ENCODE peak calls at places on chromosomes 2 and 18, in six cellular contexts. F, J, H, I, A and W are unnamed samples.

GRCh38 chr2:170882758-170883157 is 46.3 kb upstream of the GORASP2 start:
- DNase-seq in F (no peak), J (no peak), H (no peak), I (no peak), A (no peak), W (no peak)

GRCh38 chr18:11951390-11951851 is 29.9 kb upstream of the IMPA2 start:
- DNase-seq in F (no peak), J (no peak), H (no peak), I (no peak), A (no peak), W (no peak)

GRCh38 chr2:190023860-190024259 is 38.7 kb downstream of the MSTN start:
- DNase-seq in F (peak; percentile 63), J (peak; percentile 13), H (no peak), I (no peak), A (no peak), W (no peak)

GRCh38 chr18:22385718-22386117 is 32.0 kb downstream of the CTAGE1 start:
- DNase-seq in F (peak; percentile 66), J (no peak), H (no peak), I (no peak), A (no peak), W (no peak)

GRCh38 chr2:203600286-203600685 is 65.2 kb upstream of the RAPH1 start:
- DNase-seq in F (no peak), J (no peak), H (no peak), I (no peak), A (no peak), W (no peak)

GRCh38 chr18:60684843-60685513 is 312.4 kb upstream of the MC4R start:
- DNase-seq in F (peak; percentile 28), J (no peak), H (no peak), I (no peak), A (no peak), W (no peak)

GRCh38 chr2:190841707-190842505 is 38.7 kb upstream of the GLS start:
- DNase-seq in F (peak; percentile 72), J (peak; percentile 60), H (no peak), I (no peak), A (no peak), W (no peak)

GRCh38 chr2:20165677-20166509 is 59.0 kb downstream of the SDC1 start:
- DNase-seq in F (no peak), J (no peak), H (no peak), I (no peak), A (no peak), W (no peak)

GRCh38 chr18:3594760-3595241 is 144.8 kb downstream of the TGIF1 start:
- DNase-seq in F (peak; percentile 53), J (no peak), H (peak; percentile 27), I (peak; percentile 27), A (no peak), W (no peak)

GRCh38 chr2:143193121-143193520 is 63.9 kb downstream of the ARHGAP15 start:
- DNase-seq in F (no peak), J (no peak), H (no peak), I (no peak), A (no peak), W (no peak)

GRCh38 chr18:3886575-3887322 is 436.8 kb downstream of the TGIF1 start:
- DNase-seq in F (no peak), J (no peak), H (no peak), I (no peak), A (no peak), W (no peak)

GRCh38 chr2:115359550-115359949 is 917.1 kb downstream of the DPP10 start:
- DNase-seq in F (no peak), J (no peak), H (no peak), I (no peak), A (no peak), W (no peak)

GRCh38 chr18:57786038-57786437 is 17.1 kb downstream of the ATP8B1 start:
- DNase-seq in F (no peak), J (no peak), H (no peak), I (peak; percentile 7), A (no peak), W (no peak)

DNA sequence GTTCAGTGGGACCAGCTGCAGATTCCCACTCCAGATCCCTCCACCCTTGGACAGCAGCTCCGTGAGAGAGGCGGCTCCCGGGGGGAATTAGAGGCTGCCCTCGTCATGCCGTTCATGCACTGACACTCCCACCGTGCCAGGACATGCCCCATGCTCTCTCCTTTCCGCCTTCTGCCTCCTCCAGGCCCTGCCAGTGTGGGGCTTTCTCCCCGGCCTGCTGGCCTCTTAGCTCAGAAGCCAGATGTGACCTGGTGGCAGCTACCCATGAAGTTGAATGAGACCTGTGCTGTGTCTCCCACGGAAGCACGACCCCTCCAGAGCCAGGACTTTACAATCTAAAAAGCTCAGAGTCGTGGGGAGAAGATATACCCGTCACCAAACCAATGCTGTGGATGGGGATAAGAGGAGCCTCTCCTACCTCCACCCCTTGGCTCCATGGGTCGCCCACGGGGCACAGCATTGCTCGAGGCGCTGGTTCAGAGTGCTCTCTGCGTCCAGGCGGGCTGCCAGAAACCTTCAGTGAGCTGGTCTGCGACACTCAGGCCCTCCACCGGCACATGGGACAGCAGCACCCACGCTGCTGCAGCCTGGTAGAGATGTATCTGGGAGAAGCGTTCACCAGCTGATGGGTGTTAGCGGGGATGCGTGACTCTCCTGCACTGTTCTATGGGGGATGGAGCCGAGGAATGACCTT is 111.0 kb upstream of the GPC1 start:
- DNase-seq in F (no peak), J (no peak), H (no peak), I (no peak), A (no peak), W (no peak)
- TF ChIP-seq CTCF in F (no peak), J (no peak), H (no peak), I (no peak), A (no peak), W (no peak)

GRCh38 chr2:179843541-179843940 is 17.9 kb downstream of the ZNF385B start:
- DNase-seq in F (no peak), J (no peak), H (no peak), I (no peak), A (no peak), W (no peak)

GRCh38 chr2:179840840-179841239 is 20.6 kb downstream of the ZNF385B start:
- DNase-seq in F (no peak), J (no peak), H (no peak), I (no peak), A (no peak), W (no peak)

GRCh38 chr2:179837408-179837807 is 24.0 kb downstream of the ZNF385B start:
- DNase-seq in F (peak; percentile 66), J (no peak), H (no peak), I (no peak), A (no peak), W (no peak)

GRCh38 chr2:179842498-179843153 is 18.8 kb downstream of the ZNF385B start:
- DNase-seq in F (peak; percentile 19), J (no peak), H (peak; percentile 20), I (no peak), A (no peak), W (no peak)
- TF ChIP-seq CTCF in F (peak; percentile 43), J (peak; percentile 17), H (no peak), I (no peak), A (no peak), W (peak; percentile 55)

GRCh38 chr2:100246163-100247145 is 75.8 kb downstream of the LONRF2 start:
- DNase-seq in F (peak; percentile 13), J (peak; percentile 43), H (no peak), I (no peak), A (no peak), W (no peak)
- TF ChIP-seq CTCF in F (peak; percentile 27), J (no peak), H (peak; percentile 11), I (no peak), A (peak; percentile 21), W (no peak)

GRCh38 chr2:177326005-177326404 is 61.5 kb upstream of the NFE2L2 start:
- DNase-seq in F (no peak), J (no peak), H (no peak), I (no peak), A (no peak), W (no peak)

GRCh38 chr2:177325554-177325953 is 61.0 kb upstream of the NFE2L2 start:
- DNase-seq in F (peak; percentile 51), J (no peak), H (no peak), I (no peak), A (no peak), W (no peak)

GRCh38 chr2:177326591-177326990 is 62.1 kb upstream of the NFE2L2 start:
- DNase-seq in F (no peak), J (no peak), H (no peak), I (no peak), A (no peak), W (no peak)

GRCh38 chr2:177324797-177325196 is 60.3 kb upstream of the NFE2L2 start:
- DNase-seq in F (no peak), J (no peak), H (no peak), I (no peak), A (no peak), W (no peak)

GRCh38 chr2:177322801-177323261 is 58.3 kb upstream of the NFE2L2 start:
- DNase-seq in F (no peak), J (no peak), H (no peak), I (no peak), A (no peak), W (no peak)
- TF ChIP-seq CTCF in F (no peak), J (no peak), H (no peak), I (no peak), A (no peak), W (no peak)